ENCODE peak calls at places on chromosomes 13 and 19, in four cellular contexts. Z, I, U and O are unnamed samples.

GRCh38 chr13:112103260-112103843 is 36.4 kb downstream of the SOX1 start:
- DNase-seq in Z (no peak), I (no peak), U (no peak), O (no peak)

GRCh38 chr19:40605201-40605971 is 4.2 kb downstream of the LTBP4 start:
- DNase-seq in Z (peak; percentile 82), I (peak; percentile 95), U (no peak), O (peak; percentile 95)

GRCh38 chr19:4713384-4713951 is 10.2 kb downstream of the DPP9 start:
- DNase-seq in Z (peak; percentile 99), I (peak; percentile 87), U (peak; percentile 94), O (peak; percentile 95)

GRCh38 chr13:27079421-27079958 is 92.1 kb downstream of the USP12 start:
- DNase-seq in Z (peak; percentile 72), I (no peak), U (no peak), O (no peak)

GRCh38 chr19:2613507-2614295 is 88.8 kb downstream of the GNG7 start:
- DNase-seq in Z (peak; percentile 71), I (no peak), U (peak; percentile 23), O (no peak)

GRCh38 chr19:7993560-7993959 is 11.9 kb downstream of the ELAVL1 start:
- DNase-seq in Z (no peak), I (no peak), U (no peak), O (no peak)

GRCh38 chr13:112670118-112670517 is 19.7 kb upstream of the ATP11A start:
- DNase-seq in Z (no peak), I (no peak), U (no peak), O (no peak)

GRCh38 chr13:48892311-48892710 is 83.4 kb upstream of the FNDC3A start:
- DNase-seq in Z (peak; percentile 95), I (no peak), U (peak; percentile 91), O (no peak)

GRCh38 chr13:97567510-97568243 is 133.7 kb downstream of the RAP2A start:
- DNase-seq in Z (peak; percentile 53), I (peak; percentile 63), U (no peak), O (peak; percentile 79)

GRCh38 chr13:50684366-50684765 is 159.1 kb downstream of the DLEU7 start:
- DNase-seq in Z (no peak), I (no peak), U (peak; percentile 87), O (no peak)

GRCh38 chr19:10332965-10333757 is at the start of gene RAVER1:
- DNase-seq in Z (peak; percentile 100), I (peak; percentile 99), U (peak; percentile 97), O (peak; percentile 98)

DNA sequence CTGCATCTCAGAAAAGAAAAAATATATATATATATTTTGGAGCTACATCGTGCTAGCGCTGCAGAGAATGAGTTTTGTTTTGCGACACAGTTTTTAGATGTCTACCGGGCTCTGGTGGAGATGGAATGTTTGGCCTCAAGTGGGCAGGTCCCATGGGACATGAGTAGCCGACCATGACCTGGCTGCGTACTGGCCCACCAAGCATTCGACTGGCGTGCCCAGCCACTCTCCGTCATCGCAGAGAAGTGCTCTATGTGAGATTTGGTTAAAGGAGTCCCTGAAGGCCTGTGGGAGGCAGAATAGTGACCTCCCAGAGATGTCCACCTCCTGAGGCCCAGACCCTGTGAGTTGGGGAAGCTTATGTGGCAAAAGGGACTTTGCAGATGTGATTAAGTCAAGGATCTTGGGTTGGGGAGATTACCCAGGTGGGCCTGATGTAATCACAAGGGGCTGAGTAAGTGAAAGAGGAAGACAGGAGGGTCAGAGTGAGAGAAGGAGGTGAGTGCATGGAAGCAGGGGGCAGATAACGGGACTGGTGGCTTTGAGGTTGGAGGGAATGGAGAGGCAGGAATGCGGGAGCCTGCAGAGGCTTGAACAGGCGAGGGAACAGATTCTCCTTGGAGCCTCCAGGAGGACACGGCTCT is 817 bp upstream of the LILRB4 start:
- DNase-seq in Z (no peak), I (no peak), U (no peak), O (no peak)
- H3K27ac ChIP-seq in Z (no peak overlapping the region), I (no peak overlapping the region), U (no peak overlapping the region), O (no peak overlapping the region)

GRCh38 chr19:21603431-21604153 is 98.2 kb downstream of the ZNF429 start:
- DNase-seq in Z (peak; percentile 5), I (no peak), U (no peak), O (no peak)

GRCh38 chr19:21604941-21605548 is 99.6 kb downstream of the ZNF429 start:
- DNase-seq in Z (peak; percentile 12), I (no peak), U (peak; percentile 5), O (peak; percentile 42)

GRCh38 chr19:21607453-21607852 is 102.1 kb downstream of the ZNF429 start:
- DNase-seq in Z (no peak), I (no peak), U (no peak), O (no peak)

GRCh38 chr19:21602105-21602658 is 96.8 kb downstream of the ZNF429 start:
- DNase-seq in Z (no peak), I (no peak), U (no peak), O (no peak)

GRCh38 chr19:21604351-21604926 is 99.0 kb downstream of the ZNF429 start:
- DNase-seq in Z (peak; percentile 60), I (no peak), U (no peak), O (peak; percentile 27)
- H3K27ac ChIP-seq in Z (no peak overlapping the region), I (peak overlapping the region; percentile 59), U (no peak overlapping the region), O (peak overlapping the region; percentile 53)

GRCh38 chr19:12564016-12564664 is 12.9 kb upstream of the ZNF564 start:
- DNase-seq in Z (peak; percentile 93), I (peak; percentile 91), U (peak; percentile 85), O (peak; percentile 95)
- H3K27ac ChIP-seq in Z (no peak overlapping the region), I (peak overlapping the region; percentile 5), U (no peak overlapping the region), O (no peak overlapping the region)

DNA sequence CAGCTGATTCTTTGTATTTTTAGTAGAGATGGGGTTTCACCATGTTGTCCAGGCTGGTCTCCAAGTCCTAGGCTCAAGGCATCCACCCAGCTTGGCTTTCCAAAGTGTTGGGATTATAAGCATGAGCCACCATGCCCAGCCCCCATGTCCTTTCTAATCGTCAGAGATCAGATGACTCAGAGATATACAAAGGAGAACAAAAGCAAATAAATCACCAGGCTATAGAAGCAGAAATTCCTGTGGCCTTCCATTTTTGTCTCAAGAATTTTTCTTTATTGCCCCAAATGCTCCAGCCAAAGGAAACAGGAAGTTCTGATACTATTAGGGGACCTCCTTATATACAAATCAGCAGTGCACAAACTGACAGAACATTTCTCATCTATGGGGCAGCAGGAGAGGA is 207.8 kb downstream of the RFC3 start:
- DNase-seq in Z (peak; percentile 56), I (no peak), U (peak; percentile 57), O (no peak)
- H3K27ac ChIP-seq in Z (no peak overlapping the region), I (no peak overlapping the region), U (peak overlapping the region; percentile 71), O (no peak overlapping the region)

DNA sequence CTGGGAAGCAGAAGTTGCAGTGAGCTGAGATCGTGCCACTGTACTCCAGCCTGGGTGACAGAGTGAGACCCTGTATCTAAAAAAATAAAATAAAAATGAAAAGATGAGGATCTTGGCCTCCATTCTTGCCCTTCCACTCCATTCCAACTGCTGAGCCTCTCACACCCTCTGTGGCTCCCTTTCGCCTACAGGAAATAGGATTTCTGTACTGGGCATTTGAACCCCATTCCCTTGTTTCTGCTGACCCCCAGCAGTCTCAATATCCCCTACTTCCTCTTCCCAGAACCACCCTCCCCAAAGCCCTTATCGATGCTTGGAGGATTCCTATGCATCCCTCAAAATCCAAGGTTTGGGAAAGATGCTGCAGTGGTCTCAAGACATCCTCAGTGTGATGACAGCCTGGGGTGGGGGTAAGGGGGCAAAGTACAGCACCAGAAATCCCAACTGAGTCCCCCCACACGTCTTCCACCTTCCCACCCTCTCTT is 12.5 kb upstream of the GDF15 start:
- DNase-seq in Z (no peak), I (no peak), U (no peak), O (no peak)
- H3K27ac ChIP-seq in Z (peak overlapping the region; percentile 91), I (peak overlapping the region; percentile 75), U (peak overlapping the region; percentile 92), O (peak overlapping the region; percentile 73)

GRCh38 chr13:109782066-109782822 is 4.1 kb downstream of the IRS2 start:
- DNase-seq in Z (peak; percentile 30), I (no peak), U (no peak), O (no peak)

GRCh38 chr13:109780880-109781383 is 5.5 kb downstream of the IRS2 start:
- DNase-seq in Z (no peak), I (no peak), U (no peak), O (no peak)

GRCh38 chr13:109779876-109780516 is 6.4 kb downstream of the IRS2 start:
- DNase-seq in Z (no peak), I (no peak), U (no peak), O (no peak)

GRCh38 chr13:109782823-109783411 is 3.5 kb downstream of the IRS2 start:
- DNase-seq in Z (no peak), I (no peak), U (no peak), O (no peak)

GRCh38 chr13:109781384-109782065 is 4.9 kb downstream of the IRS2 start:
- DNase-seq in Z (peak; percentile 71), I (peak; percentile 61), U (no peak), O (no peak)
- H3K27ac ChIP-seq in Z (no peak overlapping the region), I (no peak overlapping the region), U (no peak overlapping the region), O (no peak overlapping the region)

GRCh38 chr19:38336638-38337359 is 1.2 kb downstream of the CATSPERG start:
- DNase-seq in Z (peak; percentile 97), I (peak; percentile 99), U (peak; percentile 95), O (peak; percentile 98)
- H3K27ac ChIP-seq in Z (peak overlapping the region; percentile 44), I (peak overlapping the region; percentile 97), U (peak overlapping the region; percentile 22), O (peak overlapping the region; percentile 89)

GRCh38 chr13:30346159-30346788 is 38.9 kb upstream of the KATNAL1 start:
- DNase-seq in Z (no peak), I (no peak), U (no peak), O (peak; percentile 34)

GRCh38 chr13:30341815-30342570 is 34.6 kb upstream of the KATNAL1 start:
- DNase-seq in Z (peak; percentile 99), I (peak; percentile 62), U (peak; percentile 71), O (peak; percentile 62)

GRCh38 chr13:30340367-30341184 is 33.2 kb upstream of the KATNAL1 start:
- DNase-seq in Z (peak; percentile 97), I (no peak), U (no peak), O (peak; percentile 34)

GRCh38 chr13:30346789-30347167 is 39.4 kb upstream of the KATNAL1 start:
- DNase-seq in Z (no peak), I (no peak), U (no peak), O (no peak)

GRCh38 chr13:30345426-30346100 is 38.2 kb upstream of the KATNAL1 start:
- DNase-seq in Z (no peak), I (no peak), U (no peak), O (no peak)
- H3K27ac ChIP-seq in Z (no peak overlapping the region), I (no peak overlapping the region), U (no peak overlapping the region), O (no peak overlapping the region)

GRCh38 chr13:79646880-79647279 is 165.9 kb downstream of the NDFIP2 start:
- DNase-seq in Z (no peak), I (no peak), U (peak; percentile 5), O (no peak)
- H3K27ac ChIP-seq in Z (no peak overlapping the region), I (no peak overlapping the region), U (peak overlapping the region; percentile 3), O (no peak overlapping the region)